ENCODE peak calls at places on chromosome 2, in five cellular contexts. V is osteoblast, O is T-helper 9 cell, J is putamen, M is NCI-H1436. D is an unnamed sample.

GRCh38 chr2:220674033-220674432 is 898.1 kb downstream of the EPHA4 start:
- DNase-seq in V (no peak), O (no peak), J (no peak), M (no peak), D (no peak)

GRCh38 chr2:154158101-154158500 is 286.4 kb downstream of the GALNT13 start:
- DNase-seq in V (no peak), O (no peak), J (no peak), M (no peak), D (no peak)

GRCh38 chr2:65729246-65729645 is 296.8 kb upstream of the SPRED2 start:
- DNase-seq in V (no peak), O (no peak), J (no peak), M (no peak), D (no peak)

GRCh38 chr2:172038604-172039003 is 38.9 kb downstream of the METAP1D start:
- DNase-seq in V (peak; percentile 90), O (no peak), J (no peak), M (peak; percentile 67), D (peak; percentile 26)

GRCh38 chr2:171160119-171160629 is 519 bp downstream of the TLK1 start:
- DNase-seq in V (peak; percentile 90), O (peak; percentile 58), J (peak; percentile 43), M (no peak), D (no peak)

GRCh38 chr2:74462786-74463105 is 2.4 kb downstream of the MOGS start:
- DNase-seq in V (no peak), O (no peak), J (no peak), M (no peak), D (no peak)

GRCh38 chr2:234308814-234309195 is 188.1 kb downstream of the ARL4C start:
- DNase-seq in V (peak; percentile 89), O (peak; percentile 43), J (peak; percentile 8), M (no peak), D (no peak)

GRCh38 chr2:222499226-222499625 is 74.9 kb downstream of the SGPP2 start:
- DNase-seq in V (no peak), O (no peak), J (no peak), M (no peak), D (no peak)

GRCh38 chr2:230904856-230905447 is 20.1 kb downstream of the GPR55 start:
- DNase-seq in V (no peak), O (no peak), J (no peak), M (no peak), D (no peak)

GRCh38 chr2:200713704-200714064 is 98.0 kb upstream of the BZW1 start:
- DNase-seq in V (no peak), O (no peak), J (no peak), M (no peak), D (no peak)

GRCh38 chr2:226674123-226674522 is 125.5 kb downstream of the IRS1 start:
- DNase-seq in V (no peak), O (no peak), J (no peak), M (no peak), D (no peak)

GRCh38 chr2:235552671-235553070 is 58.8 kb downstream of the AGAP1 start:
- DNase-seq in V (no peak), O (no peak), J (no peak), M (no peak), D (no peak)